ENCODE peak calls at places on chromosomes 4 and X, in ten cellular contexts. B is OCI-LY7, D is fibroblast of lung, S is RWPE1, V is GM10248, F is chondrocyte, Y is dorsolateral prefrontal cortex, I is HCT116, G is tibial nerve, X is AG04450. J is an unnamed sample.

GRCh38 chr4:6337331-6337935 is 67.8 kb downstream of the WFS1 start:
- DNase-seq in S (no peak), X (no peak), V (no peak), D (no peak), F (peak), I (peak), Y (no peak), B (no peak), G (no peak), J (peak)

GRCh38 chr4:8009710-8010534 is 70.3 kb upstream of the AFAP1 start:
- DNase-seq in I (no peak), D (no peak), Y (no peak), F (no peak), X (no peak), V (no peak), S (no peak), G (no peak), B (no peak), J (no peak)

GRCh38 chr4:81565137-81565870 is 93.6 kb upstream of the RASGEF1B start:
- DNase-seq in F (no peak), X (no peak), S (no peak), V (no peak), D (peak), G (peak), Y (peak), B (peak), I (no peak), J (peak)

GRCh38 chr4:77015390-77015789 is 60.4 kb downstream of the CCNI start:
- DNase-seq in F (no peak), S (no peak), Y (no peak), V (no peak), I (no peak), D (peak), B (no peak), G (no peak), X (peak), J (no peak)

GRCh38 chrX:12885508-12885907 is 18.6 kb downstream of the TLR7 start:
- DNase-seq in G (no peak), S (no peak), V (no peak), B (no peak), D (no peak), X (no peak), I (no peak), Y (no peak), F (no peak), J (no peak)

GRCh38 chr4:140675599-140676231 is 80.5 kb downstream of the TBC1D9 start:
- DNase-seq in X (no peak), I (no peak), S (no peak), F (no peak), G (no peak), V (no peak), D (peak), Y (no peak), B (peak), J (no peak)

GRCh38 chr4:188959424-188959823 is 820.2 kb downstream of the TRIML1 start:
- DNase-seq in I (no peak), Y (no peak), G (no peak), B (no peak), X (no peak), S (no peak), F (no peak), V (no peak), D (no peak), J (no peak)

GRCh38 chrX:110346681-110347080 is 12.0 kb upstream of the RTL9 start:
- DNase-seq in Y (no peak), B (no peak), S (no peak), X (no peak), V (no peak), I (no peak), G (no peak), D (peak), F (peak), J (peak)

GRCh38 chr4:100823066-100823992 is 305.5 kb upstream of the EMCN start:
- DNase-seq in D (peak), G (no peak), Y (no peak), F (no peak), I (peak), V (peak), S (peak), B (no peak), X (no peak), J (no peak)

GRCh38 chr4:143025111-143025704 is 159.5 kb upstream of the USP38 start:
- DNase-seq in S (no peak), Y (no peak), V (no peak), X (no peak), I (peak), G (peak), D (peak), B (no peak), F (no peak), J (no peak)

GRCh38 chr4:127196656-127197352 is 436.0 kb upstream of the INTU start:
- DNase-seq in G (no peak), V (no peak), S (no peak), I (no peak), B (no peak), X (no peak), D (no peak), F (no peak), Y (no peak), J (peak)

GRCh38 chrX:111445485-111445884 is 33.5 kb upstream of the DCX start:
- DNase-seq in B (peak), I (peak), G (peak), D (peak), X (no peak), F (no peak), Y (no peak), V (peak), S (peak), J (no peak)

GRCh38 chr4:39606747-39607146 is 31.9 kb downstream of the SMIM14 start:
- DNase-seq in B (no peak), Y (no peak), G (no peak), X (no peak), F (no peak), S (no peak), I (no peak), D (no peak), V (no peak), J (no peak)

GRCh38 chrX:140815868-140816267 is 106.3 kb downstream of the LINC00632 start:
- DNase-seq in G (no peak), I (no peak), X (no peak), D (peak), S (peak), B (no peak), Y (no peak), V (no peak), F (no peak), J (no peak)

GRCh38 chr4:13542577-13543042 is 1.7 kb downstream of the NKX3-2 start:
- DNase-seq in V (peak), G (no peak), S (no peak), D (no peak), B (no peak), Y (no peak), X (no peak), F (no peak), I (no peak), J (peak)

GRCh38 chrX:9897761-9898161 is 69.4 kb upstream of the CLDN34 start:
- DNase-seq in S (no peak), B (no peak), X (peak), V (no peak), I (no peak), D (peak), Y (no peak), F (no peak), G (peak), J (no peak)

GRCh38 chr4:76449362-76449767 is 14.3 kb downstream of the SHROOM3 start:
- DNase-seq in S (no peak), G (no peak), Y (no peak), B (no peak), V (no peak), D (peak), I (no peak), X (no peak), F (no peak), J (no peak)

GRCh38 chr4:144461906-144462305 is 184.1 kb upstream of the HHIP start:
- DNase-seq in D (no peak), S (no peak), I (no peak), B (no peak), G (no peak), F (no peak), V (no peak), X (no peak), Y (no peak), J (no peak)

GRCh38 chr4:104490096-104490769 is 4.5 kb downstream of the CXXC4 start:
- DNase-seq in I (no peak), V (peak), Y (peak), X (no peak), D (no peak), G (no peak), B (no peak), F (no peak), S (no peak), J (no peak)

GRCh38 chrX:130909469-130910136 is 6.6 kb upstream of the ENOX2 start:
- DNase-seq in V (no peak), B (no peak), X (no peak), Y (no peak), D (peak), I (no peak), G (no peak), S (no peak), F (no peak), J (no peak)

GRCh38 chrX:22323541-22323940 is 50.8 kb downstream of the CBLL2 start:
- DNase-seq in I (no peak), Y (no peak), B (no peak), D (peak), X (peak), G (no peak), V (no peak), F (no peak), S (peak), J (no peak)

GRCh38 chr4:159598602-159599001 is 495.7 kb downstream of the RAPGEF2 start:
- DNase-seq in B (no peak), X (no peak), S (no peak), I (no peak), D (peak), F (no peak), Y (no peak), V (no peak), G (no peak), J (no peak)

GRCh38 chr4:646460-646859 is 21.1 kb downstream of the PDE6B start:
- DNase-seq in X (no peak), Y (no peak), G (no peak), I (no peak), V (no peak), F (peak), B (no peak), D (no peak), S (no peak), J (peak)

GRCh38 chr4:82275431-82276423 is 98.1 kb downstream of the HNRNPD start:
- DNase-seq in G (no peak), F (no peak), Y (no peak), V (no peak), D (no peak), I (no peak), B (peak), X (no peak), S (no peak), J (no peak)

GRCh38 chr4:7797330-7797729 is 142.3 kb downstream of the AFAP1 start:
- DNase-seq in G (no peak), V (no peak), I (no peak), F (no peak), Y (no peak), S (no peak), B (no peak), X (no peak), D (no peak), J (no peak)

GRCh38 chr4:178966644-178967043 is 1524.4 kb upstream of the AGA start:
- DNase-seq in I (no peak), F (no peak), D (no peak), B (no peak), S (no peak), X (no peak), Y (no peak), G (no peak), V (no peak), J (no peak)

GRCh38 chrX:133698298-133698697 is 283.0 kb upstream of the GPC4 start:
- DNase-seq in V (no peak), G (no peak), I (no peak), F (no peak), D (peak), B (no peak), X (peak), S (peak), Y (no peak), J (no peak)

GRCh38 chr4:82680834-82681233 is 117.8 kb downstream of the SCD5 start:
- DNase-seq in I (no peak), V (no peak), B (no peak), X (no peak), G (no peak), S (no peak), F (no peak), D (no peak), Y (no peak), J (no peak)

DNA sequence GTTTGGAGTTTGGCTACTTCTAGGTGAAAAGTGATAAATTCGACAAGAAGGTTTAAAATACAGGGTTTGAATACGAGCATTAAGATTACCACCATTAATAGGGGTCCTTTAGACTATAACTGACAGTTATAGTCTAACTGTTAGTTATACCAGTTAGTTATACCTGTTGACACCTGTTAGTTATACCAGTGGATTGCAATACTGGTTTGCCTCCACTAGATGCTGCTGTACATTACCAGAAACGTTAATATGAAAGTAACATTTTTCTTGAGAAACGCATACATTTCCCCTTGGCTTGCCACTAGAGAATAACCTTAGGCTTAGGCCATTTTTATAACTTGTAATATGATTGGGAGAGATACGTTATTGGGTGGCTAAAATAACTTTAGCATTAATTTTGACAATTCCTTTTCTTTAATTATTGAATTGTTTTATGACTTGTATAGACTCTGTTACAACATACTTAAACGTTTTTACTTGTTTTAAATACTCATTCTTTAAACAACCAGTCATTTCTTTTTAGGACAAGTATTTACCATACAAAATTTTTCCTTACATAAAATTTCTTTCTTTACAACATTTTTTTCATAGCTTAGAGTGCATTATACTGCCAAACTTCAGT is 911.2 kb downstream of the FSTL5 start:
- DNase-seq in G (no peak), F (no peak), S (peak), Y (no peak), V (peak), B (peak), D (peak), X (no peak), I (peak), J (no peak)
- TF ChIP-seq CTCF in G (peak), F (peak), S (peak), Y (peak), V (peak), B (peak), D (peak), X (peak), I (peak), J (peak)

GRCh38 chr4:108683479-108683878 is 33.1 kb downstream of the OSTC start:
- DNase-seq in S (peak), G (peak), D (peak), V (peak), X (no peak), B (peak), I (peak), Y (no peak), F (no peak), J (no peak)
- TF ChIP-seq CTCF in S (peak), G (no peak), D (peak), V (peak), X (peak), B (peak), I (peak), Y (peak), F (peak), J (peak)

GRCh38 chrX:54248309-54248708 is 65.3 kb upstream of the FAM120C start:
- DNase-seq in V (peak), F (no peak), B (peak), S (peak), Y (no peak), I (peak), D (peak), G (no peak), X (peak), J (no peak)
- TF ChIP-seq CTCF in V (peak), F (peak), B (peak), S (peak), Y (no peak), I (peak), D (peak), G (no peak), X (peak), J (no peak)

DNA sequence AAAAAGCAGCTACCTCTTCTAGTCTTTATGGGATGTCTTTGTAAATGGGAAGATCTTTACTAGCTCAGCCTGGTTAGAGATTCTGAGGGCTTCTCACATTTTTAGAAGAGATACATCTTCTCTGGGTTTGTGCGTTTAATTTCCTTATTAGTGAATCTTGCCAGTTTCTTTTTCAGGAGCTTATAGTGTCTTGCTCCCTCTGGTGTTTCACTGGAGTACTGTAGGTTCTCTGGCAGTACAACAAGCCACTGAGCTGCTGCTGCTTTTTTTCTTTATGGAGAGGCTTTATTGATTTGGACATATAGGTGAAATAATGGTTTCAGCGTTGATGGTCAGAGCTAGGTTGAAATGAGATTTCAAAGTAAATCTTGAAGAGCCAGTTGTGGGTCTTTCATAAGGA is 82.9 kb downstream of the LAS1L start:
- DNase-seq in X (no peak), B (peak), S (peak), Y (no peak), V (peak), F (no peak), D (peak), G (no peak), I (peak), J (no peak)
- TF ChIP-seq CTCF in X (peak), B (peak), S (peak), Y (peak), V (peak), F (peak), D (no peak), G (no peak), I (peak), J (peak)

DNA sequence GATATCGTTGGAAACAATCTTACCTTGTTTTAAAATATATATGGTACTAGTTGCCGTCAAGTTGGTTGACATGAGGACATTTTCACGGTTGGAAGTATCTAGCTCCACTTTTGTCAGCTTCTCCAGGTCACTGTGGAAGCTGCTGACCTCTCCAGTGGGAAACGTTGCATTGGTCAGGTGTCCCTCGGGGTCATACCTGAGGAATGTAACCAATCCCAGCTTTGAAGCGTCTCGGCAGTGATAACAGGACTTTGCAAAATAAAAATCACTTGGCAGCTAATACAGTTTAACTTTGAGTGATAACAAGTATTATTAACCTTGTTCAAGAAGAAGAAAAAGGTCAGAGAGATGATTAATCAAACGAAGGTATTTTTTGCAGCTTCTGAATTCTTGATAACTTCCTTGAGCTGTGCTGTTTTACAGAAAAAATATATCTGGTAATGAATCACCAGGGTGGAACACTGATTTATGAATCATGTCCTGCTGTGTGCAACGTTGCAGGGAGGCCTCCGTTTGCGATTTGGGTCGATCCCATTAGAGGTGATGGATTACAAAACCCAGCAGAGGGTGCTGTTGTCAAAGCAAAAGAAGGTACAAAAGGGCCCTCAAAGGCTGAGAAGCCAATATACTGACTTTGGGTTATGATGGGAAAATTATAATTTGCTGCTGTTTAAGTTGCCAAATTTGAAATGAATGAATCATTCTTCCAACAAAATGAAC is 60.1 kb downstream of the SH2D1A start:
- DNase-seq in S (peak), D (peak), X (no peak), V (peak), I (peak), Y (peak), G (peak), B (peak), F (no peak), J (no peak)
- TF ChIP-seq CTCF in S (peak), D (peak), X (peak), V (peak), I (peak), Y (peak), G (peak), B (peak), F (peak), J (peak)

GRCh38 chr4:150178161-150178560 is 99.9 kb downstream of the DCLK2 start:
- DNase-seq in S (no peak), V (no peak), B (no peak), G (no peak), F (no peak), X (peak), D (peak), Y (no peak), I (no peak), J (no peak)
- TF ChIP-seq CTCF in S (no peak), V (no peak), B (no peak), G (no peak), F (no peak), X (no peak), D (no peak), Y (no peak), I (no peak), J (no peak)

GRCh38 chr4:79042079-79042674 is 102.9 kb upstream of the PAQR3 start:
- DNase-seq in F (no peak), B (peak), S (peak), V (no peak), D (peak), I (peak), G (peak), X (peak), Y (no peak), J (no peak)
- TF ChIP-seq CTCF in F (peak), B (peak), S (peak), V (peak), D (peak), I (peak), G (peak), X (peak), Y (peak), J (peak)

J was measured in kidney.